ENCODE peak calls at places on chromosomes 13 and 19, in five cellular contexts. One of them, this sample, is unnamed.

GRCh38 chr13:40190656-40191100 is 475.8 kb downstream of the FOXO1 start:
- DNase-seq in fibroblast of pulmonary artery: peak
- DNase-seq in epithelial cell of esophagus: peak
- DNase-seq in BJ: peak
- DNase-seq in upper lobe of right lung: no peak
- DNase-seq in this sample: peak

GRCh38 chr13:92849381-92849780 is 377.2 kb upstream of the GPC6 start:
- DNase-seq in fibroblast of pulmonary artery: no peak
- DNase-seq in epithelial cell of esophagus: no peak
- DNase-seq in BJ: no peak
- DNase-seq in upper lobe of right lung: no peak
- DNase-seq in this sample: no peak

GRCh38 chr19:17136026-17136425 is 60.4 kb downstream of the MYO9B start:
- DNase-seq in fibroblast of pulmonary artery: no peak
- DNase-seq in epithelial cell of esophagus: no peak
- DNase-seq in BJ: no peak
- DNase-seq in upper lobe of right lung: no peak
- DNase-seq in this sample: no peak

GRCh38 chr19:17765069-17765618 is 13.9 kb downstream of the FCHO1 start:
- DNase-seq in fibroblast of pulmonary artery: no peak
- DNase-seq in epithelial cell of esophagus: peak
- DNase-seq in BJ: no peak
- DNase-seq in upper lobe of right lung: peak
- DNase-seq in this sample: no peak

GRCh38 chr13:66994097-66994496 is 236.0 kb downstream of the PCDH9 start:
- DNase-seq in fibroblast of pulmonary artery: peak
- DNase-seq in epithelial cell of esophagus: peak
- DNase-seq in BJ: no peak
- DNase-seq in upper lobe of right lung: peak
- DNase-seq in this sample: peak

GRCh38 chr13:73835138-73835721 is 299.0 kb downstream of the KLF12 start:
- DNase-seq in fibroblast of pulmonary artery: peak
- DNase-seq in epithelial cell of esophagus: peak
- DNase-seq in BJ: no peak
- DNase-seq in upper lobe of right lung: no peak
- DNase-seq in this sample: peak

GRCh38 chr19:18153555-18154134 is 682 bp downstream of the PIK3R2 start:
- DNase-seq in fibroblast of pulmonary artery: no peak
- DNase-seq in epithelial cell of esophagus: no peak
- DNase-seq in BJ: no peak
- DNase-seq in upper lobe of right lung: no peak
- DNase-seq in this sample: peak

GRCh38 chr19:29267701-29268100 is 54.8 kb upstream of the UQCRFS1 start:
- DNase-seq in fibroblast of pulmonary artery: no peak
- DNase-seq in epithelial cell of esophagus: no peak
- DNase-seq in BJ: no peak
- DNase-seq in upper lobe of right lung: no peak
- DNase-seq in this sample: no peak

GRCh38 chr13:26679411-26679810 is 81.2 kb downstream of the GPR12 start:
- DNase-seq in fibroblast of pulmonary artery: peak
- DNase-seq in epithelial cell of esophagus: peak
- DNase-seq in BJ: peak
- DNase-seq in upper lobe of right lung: no peak
- DNase-seq in this sample: peak

GRCh38 chr13:46996316-46996715 is 99.5 kb upstream of the HTR2A start:
- DNase-seq in fibroblast of pulmonary artery: no peak
- DNase-seq in epithelial cell of esophagus: no peak
- DNase-seq in BJ: no peak
- DNase-seq in upper lobe of right lung: no peak
- DNase-seq in this sample: no peak

GRCh38 chr19:4007836-4008539 is 452 bp downstream of the PIAS4 start:
- DNase-seq in fibroblast of pulmonary artery: no peak
- DNase-seq in epithelial cell of esophagus: no peak
- DNase-seq in BJ: no peak
- DNase-seq in upper lobe of right lung: peak
- DNase-seq in this sample: peak

GRCh38 chr13:89584058-89584457 is 1763.4 kb upstream of the MIR17HG start:
- DNase-seq in fibroblast of pulmonary artery: peak
- DNase-seq in epithelial cell of esophagus: no peak
- DNase-seq in BJ: no peak
- DNase-seq in upper lobe of right lung: no peak
- DNase-seq in this sample: no peak

GRCh38 chr19:51294211-51294976 is 17.1 kb upstream of the IGLON5 start:
- DNase-seq in fibroblast of pulmonary artery: no peak
- DNase-seq in epithelial cell of esophagus: no peak
- DNase-seq in BJ: no peak
- DNase-seq in upper lobe of right lung: no peak
- DNase-seq in this sample: no peak

GRCh38 chr13:33524086-33524485 is 238.5 kb upstream of the STARD13 start:
- DNase-seq in fibroblast of pulmonary artery: peak
- DNase-seq in epithelial cell of esophagus: no peak
- DNase-seq in BJ: peak
- DNase-seq in upper lobe of right lung: no peak
- DNase-seq in this sample: peak

GRCh38 chr19:29644179-29644578 is 21.1 kb upstream of the PLEKHF1 start:
- DNase-seq in fibroblast of pulmonary artery: no peak
- DNase-seq in epithelial cell of esophagus: no peak
- DNase-seq in BJ: no peak
- DNase-seq in upper lobe of right lung: no peak
- DNase-seq in this sample: no peak

GRCh38 chr13:32528358-32528757 is 10.2 kb downstream of the N4BP2L2 start:
- DNase-seq in fibroblast of pulmonary artery: peak
- DNase-seq in epithelial cell of esophagus: peak
- DNase-seq in BJ: no peak
- DNase-seq in upper lobe of right lung: no peak
- DNase-seq in this sample: peak

GRCh38 chr13:107730835-107731234 is 484.5 kb downstream of the LIG4 start:
- DNase-seq in fibroblast of pulmonary artery: peak
- DNase-seq in epithelial cell of esophagus: no peak
- DNase-seq in BJ: peak
- DNase-seq in upper lobe of right lung: no peak
- DNase-seq in this sample: no peak

GRCh38 chr13:21243045-21243842 is 66.8 kb downstream of the MRPL57 start:
- DNase-seq in fibroblast of pulmonary artery: no peak
- DNase-seq in epithelial cell of esophagus: peak
- DNase-seq in BJ: no peak
- DNase-seq in upper lobe of right lung: no peak
- DNase-seq in this sample: peak

DNA sequence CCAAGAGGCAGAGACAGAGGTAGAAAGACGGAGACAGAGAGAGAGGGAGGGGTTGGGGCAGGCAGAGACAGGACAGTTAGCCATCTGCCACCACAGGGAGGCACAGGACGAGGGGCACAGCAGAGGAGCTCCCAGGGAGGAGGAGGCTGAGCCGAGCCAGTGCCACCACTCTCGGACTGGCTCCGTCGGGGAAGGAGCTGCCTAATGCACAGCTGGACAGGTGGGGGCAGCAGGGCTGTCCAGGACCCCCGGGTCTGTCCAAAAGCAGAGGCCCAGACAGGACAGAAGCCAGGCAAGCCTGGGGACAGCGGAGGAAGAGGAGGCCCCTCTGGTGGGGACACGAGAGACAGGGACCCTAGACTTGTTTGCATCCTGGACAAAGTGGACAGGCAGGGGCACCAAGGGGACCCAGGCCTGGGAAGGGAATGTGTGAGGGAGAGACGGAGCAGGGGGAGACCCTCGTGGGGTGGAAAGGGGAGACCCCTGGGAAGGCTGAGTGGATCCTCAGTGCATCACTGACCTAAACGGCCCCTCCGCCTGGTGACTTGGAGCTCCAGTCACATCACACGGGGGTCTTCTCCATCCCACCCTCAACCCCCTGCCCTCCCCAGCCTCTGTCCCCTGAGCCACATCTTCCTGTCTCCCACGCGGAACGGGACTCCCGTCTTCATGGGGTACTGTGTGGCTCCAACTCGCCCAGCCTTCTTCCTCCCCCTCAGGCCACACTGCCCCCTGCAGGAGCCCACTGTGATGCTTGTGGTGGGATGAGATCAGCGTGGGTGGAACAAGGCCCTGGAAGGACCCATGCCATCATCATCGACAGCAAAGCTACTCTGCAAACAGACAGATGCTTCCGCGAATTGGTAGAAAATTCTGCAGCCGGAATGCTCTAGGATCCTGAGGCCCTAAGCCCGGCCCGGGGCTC is 889 bp downstream of the F10 start:
- DNase-seq in fibroblast of pulmonary artery: no peak
- DNase-seq in epithelial cell of esophagus: no peak
- DNase-seq in BJ: no peak
- DNase-seq in upper lobe of right lung: no peak
- DNase-seq in this sample: peak
- TF ChIP-seq CTCF in fibroblast of pulmonary artery: peak
- TF ChIP-seq CTCF in epithelial cell of esophagus: no peak
- TF ChIP-seq CTCF in BJ: peak
- TF ChIP-seq CTCF in upper lobe of right lung: no peak
- TF ChIP-seq CTCF in this sample: peak

GRCh38 chr13:80361883-80362327 is 21.0 kb upstream of the SPRY2 start:
- DNase-seq in fibroblast of pulmonary artery: no peak
- DNase-seq in epithelial cell of esophagus: peak
- DNase-seq in BJ: no peak
- DNase-seq in upper lobe of right lung: no peak
- DNase-seq in this sample: no peak
- H3K4me3 ChIP-seq in fibroblast of pulmonary artery: no peak
- H3K4me3 ChIP-seq in epithelial cell of esophagus: no peak
- H3K4me3 ChIP-seq in BJ: no peak
- H3K4me3 ChIP-seq in upper lobe of right lung: no peak
- H3K4me3 ChIP-seq in this sample: no peak

GRCh38 chr13:24922390-24923304 is 158.7 kb downstream of the RNF17 start:
- DNase-seq in fibroblast of pulmonary artery: peak
- DNase-seq in epithelial cell of esophagus: peak
- DNase-seq in BJ: peak
- DNase-seq in upper lobe of right lung: peak
- DNase-seq in this sample: peak
- TF ChIP-seq CTCF in fibroblast of pulmonary artery: no peak
- TF ChIP-seq CTCF in epithelial cell of esophagus: no peak
- TF ChIP-seq CTCF in BJ: peak
- TF ChIP-seq CTCF in upper lobe of right lung: peak
- TF ChIP-seq CTCF in this sample: no peak

GRCh38 chr13:113981201-113981605 is 7.3 kb upstream of the C13orf46 start:
- DNase-seq in fibroblast of pulmonary artery: no peak
- DNase-seq in epithelial cell of esophagus: peak
- DNase-seq in BJ: no peak
- DNase-seq in upper lobe of right lung: peak
- DNase-seq in this sample: no peak

GRCh38 chr13:113982296-113982661 is 8.4 kb upstream of the C13orf46 start:
- DNase-seq in fibroblast of pulmonary artery: no peak
- DNase-seq in epithelial cell of esophagus: no peak
- DNase-seq in BJ: no peak
- DNase-seq in upper lobe of right lung: peak
- DNase-seq in this sample: no peak

GRCh38 chr13:113980489-113981064 is 6.7 kb upstream of the C13orf46 start:
- DNase-seq in fibroblast of pulmonary artery: no peak
- DNase-seq in epithelial cell of esophagus: no peak
- DNase-seq in BJ: no peak
- DNase-seq in upper lobe of right lung: peak
- DNase-seq in this sample: no peak

GRCh38 chr13:113979791-113980471 is 6.1 kb upstream of the C13orf46 start:
- DNase-seq in fibroblast of pulmonary artery: no peak
- DNase-seq in epithelial cell of esophagus: no peak
- DNase-seq in BJ: no peak
- DNase-seq in upper lobe of right lung: peak
- DNase-seq in this sample: no peak

GRCh38 chr13:113981611-113982295 is 7.9 kb upstream of the C13orf46 start:
- DNase-seq in fibroblast of pulmonary artery: no peak
- DNase-seq in epithelial cell of esophagus: no peak
- DNase-seq in BJ: no peak
- DNase-seq in upper lobe of right lung: peak
- DNase-seq in this sample: no peak
- H3K4me3 ChIP-seq in fibroblast of pulmonary artery: no peak
- H3K4me3 ChIP-seq in epithelial cell of esophagus: no peak
- H3K4me3 ChIP-seq in BJ: no peak
- H3K4me3 ChIP-seq in upper lobe of right lung: no peak
- H3K4me3 ChIP-seq in this sample: no peak

GRCh38 chr13:36509369-36509768 is 77.1 kb downstream of the CCNA1 start:
- DNase-seq in fibroblast of pulmonary artery: no peak
- DNase-seq in epithelial cell of esophagus: no peak
- DNase-seq in BJ: no peak
- DNase-seq in upper lobe of right lung: no peak
- DNase-seq in this sample: no peak
- TF ChIP-seq CTCF in fibroblast of pulmonary artery: peak
- TF ChIP-seq CTCF in epithelial cell of esophagus: peak
- TF ChIP-seq CTCF in BJ: no peak
- TF ChIP-seq CTCF in upper lobe of right lung: no peak
- TF ChIP-seq CTCF in this sample: no peak

This sample was measured in foreskin fibroblast.